ENCODE peak calls at places on chromosomes 2 and 18, in five cellular contexts. C, K, E, R and W are unnamed samples.

GRCh38 chr2:98455494-98455976 is 10.9 kb downstream of the INPP4A start:
- DNase-seq in C (peak; percentile 66), K (no peak), E (no peak), R (no peak), W (no peak)

GRCh38 chr2:45845058-45845457 is 193.6 kb downstream of the PRKCE start:
- DNase-seq in C (peak; percentile 60), K (no peak), E (no peak), R (no peak), W (no peak)

GRCh38 chr2:55087930-55088329 is 37.7 kb upstream of the RTN4 start:
- DNase-seq in C (no peak), K (no peak), E (no peak), R (no peak), W (no peak)

GRCh38 chr2:236612737-236613136 is 43.1 kb downstream of the ACKR3 start:
- DNase-seq in C (no peak), K (no peak), E (no peak), R (no peak), W (no peak)

GRCh38 chr2:235675678-235676535 is 182.1 kb downstream of the AGAP1 start:
- DNase-seq in C (no peak), K (no peak), E (no peak), R (no peak), W (no peak)

GRCh38 chr2:30666307-30666874 is 140.9 kb downstream of the CAPN13 start:
- DNase-seq in C (peak; percentile 59), K (peak; percentile 92), E (no peak), R (peak; percentile 99), W (no peak)

GRCh38 chr18:67661555-67661954 is 145.0 kb upstream of the DSEL start:
- DNase-seq in C (no peak), K (no peak), E (no peak), R (no peak), W (no peak)

GRCh38 chr2:28970464-28971160 is 10.5 kb upstream of the TOGARAM2 start:
- DNase-seq in C (no peak), K (no peak), E (no peak), R (no peak), W (no peak)